ENCODE peak calls at places on chromosomes 2 and 18, in four cellular contexts. M, S, U and A are unnamed samples.

GRCh38 chr2:16773080-16773713 is 107.6 kb upstream of the CYRIA start:
- DNase-seq in M (peak), S (peak), U (peak), A (peak)

GRCh38 chr2:118169359-118170005 is 81.2 kb downstream of the INSIG2 start:
- DNase-seq in M (no peak), S (no peak), U (no peak), A (no peak)

GRCh38 chr18:63683152-63683551 is 19.6 kb upstream of the SERPINB11 start:
- DNase-seq in M (peak), S (no peak), U (no peak), A (no peak)

GRCh38 chr2:231800493-231801091 is 14.3 kb downstream of the COPS7B start:
- DNase-seq in M (peak), S (peak), U (peak), A (peak)

GRCh38 chr2:61632276-61633169 is 94.4 kb upstream of the XPO1 start:
- DNase-seq in M (no peak), S (no peak), U (no peak), A (no peak)

GRCh38 chr2:220847587-220847986 is 724.5 kb downstream of the EPHA4 start:
- DNase-seq in M (no peak), S (no peak), U (no peak), A (no peak)

GRCh38 chr2:200944467-200945394 is 18.7 kb downstream of the ORC2 start:
- DNase-seq in M (peak), S (no peak), U (peak), A (no peak)

GRCh38 chr2:165044505-165045303 is 89.4 kb upstream of the SLC38A11 start:
- DNase-seq in M (no peak), S (no peak), U (no peak), A (no peak)

GRCh38 chr2:177572236-177572671 is 179.7 kb downstream of the AGPS start:
- DNase-seq in M (no peak), S (no peak), U (peak), A (no peak)

GRCh38 chr18:79685281-79685680 is 5.7 kb downstream of the CTDP1 start:
- DNase-seq in M (no peak), S (no peak), U (no peak), A (no peak)

GRCh38 chr2:86249843-86250402 is 50.7 kb downstream of the MRPL35 start:
- DNase-seq in M (no peak), S (no peak), U (peak), A (peak)

GRCh38 chr18:25144835-25145234 is 207.1 kb downstream of the ZNF521 start:
- DNase-seq in M (no peak), S (no peak), U (peak), A (no peak)

GRCh38 chr2:186205243-186205642 is 280.8 kb upstream of the ZC3H15 start:
- DNase-seq in M (no peak), S (no peak), U (no peak), A (no peak)

GRCh38 chr2:217939629-217940245 is 63.1 kb downstream of the TNS1 start:
- DNase-seq in M (no peak), S (no peak), U (no peak), A (no peak)

GRCh38 chr2:8704906-8705305 is 23.1 kb downstream of the ID2 start:
- DNase-seq in M (no peak), S (no peak), U (no peak), A (no peak)

GRCh38 chr18:6628189-6628588 is 101.3 kb upstream of the ARHGAP28 start:
- DNase-seq in M (no peak), S (no peak), U (no peak), A (no peak)

GRCh38 chr2:82260521-82260920 is 1956.0 kb upstream of the LRRTM1 start:
- DNase-seq in M (no peak), S (no peak), U (no peak), A (no peak)

GRCh38 chr2:82256288-82256687 is 1951.7 kb upstream of the LRRTM1 start:
- DNase-seq in M (no peak), S (no peak), U (no peak), A (no peak)

GRCh38 chr2:82256983-82257382 is 1952.4 kb upstream of the LRRTM1 start:
- DNase-seq in M (no peak), S (no peak), U (no peak), A (no peak)

GRCh38 chr2:82258151-82258550 is 1953.6 kb upstream of the LRRTM1 start:
- DNase-seq in M (no peak), S (no peak), U (no peak), A (no peak)

DNA sequence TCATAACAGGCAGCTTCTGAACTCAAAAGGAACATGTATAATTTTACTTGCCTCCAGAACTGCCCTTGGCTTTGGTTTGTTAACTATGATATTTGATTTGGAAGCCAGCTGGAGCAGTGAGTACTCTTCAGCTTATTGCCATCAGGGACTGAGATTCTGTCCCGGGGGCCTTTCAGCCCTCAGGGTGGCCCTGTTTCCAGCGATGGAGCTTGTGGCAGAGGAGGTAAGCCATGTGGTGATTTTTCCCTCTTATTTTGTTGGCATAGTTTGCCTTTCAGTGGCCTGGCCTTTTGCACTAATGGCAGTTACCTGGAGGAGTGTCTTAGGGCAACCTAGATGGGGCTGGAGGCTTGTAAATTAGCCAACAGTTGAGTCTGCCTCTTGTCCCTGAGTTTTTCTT is 1955.0 kb upstream of the LRRTM1 start:
- DNase-seq in M (no peak), S (no peak), U (no peak), A (no peak)
- TF ChIP-seq PHF8 in M (no peak), S (no peak), U (no peak), A (no peak)

DNA sequence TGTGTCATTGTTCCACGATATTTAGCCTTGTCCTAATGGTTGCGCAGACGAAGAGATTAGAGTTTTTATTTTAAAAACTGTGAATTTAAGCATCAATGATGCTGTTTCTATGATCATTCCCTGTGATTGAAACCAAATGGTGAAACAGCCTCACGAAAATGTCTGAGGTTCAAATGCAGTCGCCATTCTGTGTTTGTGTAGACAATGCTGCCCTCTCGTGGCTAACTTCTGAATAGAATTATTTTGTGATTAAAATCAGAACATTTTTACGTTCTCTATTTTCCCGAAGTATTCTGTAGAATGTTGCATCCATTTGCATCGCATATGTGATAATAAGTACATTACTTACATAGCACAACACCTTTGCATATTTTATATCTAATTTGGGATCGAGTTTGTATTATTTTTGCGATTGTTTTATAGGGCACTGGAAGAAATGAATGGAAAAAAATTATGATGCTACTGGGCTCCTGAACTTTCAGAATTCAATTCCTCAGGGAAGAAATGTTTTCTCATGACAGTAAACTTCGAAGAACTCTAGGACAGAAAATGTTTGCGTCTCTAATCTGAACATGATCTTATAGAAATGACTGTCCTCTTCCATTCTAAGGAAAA is 54.8 kb upstream of the CREB1 start:
- DNase-seq in M (no peak), S (no peak), U (peak), A (peak)
- TF ChIP-seq PHF8 in M (no peak), S (no peak), U (no peak), A (no peak)

DNA sequence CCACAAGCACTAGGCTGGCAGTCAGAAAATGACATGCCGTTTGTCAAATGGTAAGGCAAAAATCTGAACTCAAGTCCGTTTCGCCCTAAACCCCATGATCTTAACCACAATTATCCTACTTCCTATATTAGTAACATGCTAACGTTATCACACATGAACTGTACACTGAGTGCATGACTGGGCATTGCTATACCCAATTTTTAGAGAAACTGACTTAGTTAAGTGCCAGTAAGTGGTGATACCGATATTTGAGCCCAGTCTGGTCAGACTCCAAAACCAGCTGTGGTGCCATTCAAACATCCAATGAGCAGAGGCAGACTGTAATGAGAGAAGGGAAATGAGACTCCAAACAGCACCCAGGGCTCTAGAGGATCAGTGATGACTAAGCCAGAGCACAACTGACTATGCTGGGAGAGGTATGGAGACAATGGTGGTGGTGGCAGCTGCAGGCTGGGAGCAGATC is 311.7 kb upstream of the PKDCC start:
- DNase-seq in M (no peak), S (no peak), U (no peak), A (no peak)
- TF ChIP-seq PHF8 in M (no peak), S (no peak), U (no peak), A (no peak)

GRCh38 chr2:26442707-26443106 is 35.2 kb downstream of the OTOF start:
- DNase-seq in M (no peak), S (no peak), U (no peak), A (no peak)
- TF ChIP-seq PHF8 in M (no peak), S (no peak), U (no peak), A (no peak)

GRCh38 chr2:229815342-229815741 is 101.0 kb upstream of the DNER start:
- DNase-seq in M (no peak), S (no peak), U (no peak), A (no peak)

GRCh38 chr2:229815858-229816257 is 101.5 kb upstream of the DNER start:
- DNase-seq in M (peak), S (no peak), U (no peak), A (no peak)

GRCh38 chr2:229821353-229821752 is 100.5 kb downstream of the TRIP12 start:
- DNase-seq in M (no peak), S (no peak), U (no peak), A (no peak)

DNA sequence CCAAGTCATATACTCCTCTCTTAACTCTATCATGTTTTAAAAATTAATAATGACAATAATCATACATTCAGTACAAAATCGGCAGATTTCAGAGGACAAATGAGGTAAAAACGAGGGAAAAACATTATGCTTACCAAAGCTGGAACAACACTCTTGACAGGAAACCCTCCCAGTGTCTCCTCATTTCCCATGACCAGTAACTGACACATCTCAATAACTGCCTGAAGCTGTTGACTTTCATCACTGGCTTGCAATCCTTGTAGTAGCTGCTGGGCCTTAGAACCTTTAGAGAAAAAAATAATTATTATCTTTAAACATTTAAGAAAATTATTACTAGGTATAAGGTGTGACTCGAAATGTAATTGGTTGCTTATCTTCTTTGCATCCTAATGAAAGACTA is 103.6 kb downstream of the TRIP12 start:
- DNase-seq in M (no peak), S (no peak), U (no peak), A (no peak)
- TF ChIP-seq PHF8 in M (no peak), S (no peak), U (no peak), A (no peak)